ENCODE peak calls at places on chromosomes 16 and 17, in ten cellular contexts. J is A549, H is sigmoid colon, U is ovary, A is stomach, R is transverse colon, P is HepG2, L is tibial nerve, I is suprapubic skin, V is K562. Z is an unnamed sample.

GRCh38 chr16:27450836-27451341 is 48.9 kb downstream of the IL21R start:
- DNase-seq in J (no peak), H (no peak), U (no peak), A (no peak), R (peak), P (no peak), L (no peak), I (no peak), V (no peak), Z (no peak)

GRCh38 chr17:54063639-54064038 is 240.9 kb downstream of the KIF2B start:
- DNase-seq in J (no peak), H (no peak), U (no peak), A (no peak), R (no peak), P (no peak), L (no peak), I (no peak), V (no peak), Z (no peak)

GRCh38 chr16:31351246-31351936 is 3.6 kb upstream of the ITGAX start:
- DNase-seq in J (no peak), H (no peak), U (no peak), A (no peak), R (no peak), P (no peak), L (no peak), I (peak), V (no peak), Z (no peak)

GRCh38 chr16:48395375-48395774 is 10.2 kb upstream of the SIAH1 start:
- DNase-seq in J (no peak), H (no peak), U (no peak), A (no peak), R (no peak), P (no peak), L (no peak), I (no peak), V (no peak), Z (no peak)

GRCh38 chr16:15446901-15447300 is 12.5 kb downstream of the BMERB1 start:
- DNase-seq in J (no peak), H (no peak), U (no peak), A (no peak), R (no peak), P (no peak), L (no peak), I (no peak), V (no peak), Z (no peak)

GRCh38 chr17:74325743-74326379 is at the start of gene KIF19:
- DNase-seq in J (no peak), H (no peak), U (no peak), A (peak), R (peak), P (no peak), L (no peak), I (no peak), V (peak), Z (no peak)

GRCh38 chr17:16288860-16289571 is 64.3 kb downstream of the CENPV start:
- DNase-seq in J (peak), H (no peak), U (no peak), A (no peak), R (no peak), P (peak), L (no peak), I (no peak), V (no peak), Z (no peak)

GRCh38 chr17:5896215-5896614 is 174.0 kb upstream of the WSCD1 start:
- DNase-seq in J (no peak), H (no peak), U (no peak), A (no peak), R (no peak), P (no peak), L (no peak), I (peak), V (no peak), Z (no peak)

GRCh38 chr16:30033270-30033669 is 2.2 kb upstream of the TLCD3B start:
- DNase-seq in J (no peak), H (no peak), U (no peak), A (no peak), R (no peak), P (no peak), L (no peak), I (no peak), V (peak), Z (no peak)

GRCh38 chr17:60526726-60527125 is 684 bp upstream of the APPBP2 start:
- DNase-seq in J (no peak), H (no peak), U (no peak), A (no peak), R (no peak), P (no peak), L (no peak), I (no peak), V (no peak), Z (peak)

GRCh38 chr17:19448341-19449268 is 37.6 kb downstream of the RNF112 start:
- DNase-seq in J (peak), H (peak), U (no peak), A (no peak), R (no peak), P (peak), L (peak), I (no peak), V (no peak), Z (no peak)

GRCh38 chr17:33328129-33328528 is 35.0 kb upstream of the ASIC2 start:
- DNase-seq in J (no peak), H (no peak), U (no peak), A (no peak), R (no peak), P (no peak), L (no peak), I (no peak), V (peak), Z (no peak)

GRCh38 chr16:84842516-84843148 is 22.8 kb downstream of the CRISPLD2 start:
- DNase-seq in J (no peak), H (no peak), U (no peak), A (no peak), R (no peak), P (no peak), L (no peak), I (no peak), V (no peak), Z (no peak)

GRCh38 chr16:85975421-85976100 is 76.6 kb downstream of the IRF8 start:
- DNase-seq in J (peak), H (no peak), U (no peak), A (peak), R (peak), P (peak), L (no peak), I (no peak), V (no peak), Z (no peak)

GRCh38 chr17:79797492-79798295 is 817 bp upstream of the CBX8 start:
- DNase-seq in J (peak), H (no peak), U (peak), A (no peak), R (no peak), P (no peak), L (no peak), I (no peak), V (peak), Z (no peak)

GRCh38 chr17:64991726-64992125 is 64.8 kb downstream of the GNA13 start:
- DNase-seq in J (no peak), H (no peak), U (no peak), A (no peak), R (no peak), P (no peak), L (no peak), I (no peak), V (no peak), Z (no peak)

GRCh38 chr17:67696347-67696746 is 21.4 kb upstream of the NOL11 start:
- DNase-seq in J (no peak), H (no peak), U (no peak), A (no peak), R (no peak), P (no peak), L (no peak), I (no peak), V (no peak), Z (no peak)

GRCh38 chr16:83145297-83145696 is 518.5 kb downstream of the CDH13 start:
- DNase-seq in J (no peak), H (no peak), U (no peak), A (no peak), R (no peak), P (no peak), L (no peak), I (no peak), V (no peak), Z (no peak)

GRCh38 chr16:54143934-54144333 is 142.7 kb downstream of the IRX3 start:
- DNase-seq in J (no peak), H (no peak), U (no peak), A (no peak), R (no peak), P (no peak), L (no peak), I (no peak), V (no peak), Z (no peak)

GRCh38 chr16:27628216-27628945 is 78.4 kb downstream of the KATNIP start:
- DNase-seq in J (no peak), H (no peak), U (peak), A (no peak), R (peak), P (no peak), L (no peak), I (no peak), V (no peak), Z (no peak)

GRCh38 chr17:17667231-17667630 is 14.0 kb upstream of the RAI1 start:
- DNase-seq in J (no peak), H (no peak), U (no peak), A (no peak), R (no peak), P (no peak), L (no peak), I (no peak), V (no peak), Z (no peak)

GRCh38 chr16:72657791-72658190 is 390.1 kb downstream of the ZFHX3 start:
- DNase-seq in J (no peak), H (no peak), U (no peak), A (no peak), R (no peak), P (no peak), L (no peak), I (no peak), V (no peak), Z (no peak)

GRCh38 chr16:8727084-8727590 is 52.7 kb downstream of the ABAT start:
- DNase-seq in J (no peak), H (peak), U (no peak), A (no peak), R (no peak), P (no peak), L (no peak), I (no peak), V (no peak), Z (no peak)

GRCh38 chr16:68920349-68920748 is 77.0 kb downstream of the TANGO6 start:
- DNase-seq in J (no peak), H (no peak), U (no peak), A (no peak), R (no peak), P (no peak), L (no peak), I (no peak), V (no peak), Z (no peak)

GRCh38 chr16:9602201-9602600 is 510.8 kb downstream of the HAPSTR1 start:
- DNase-seq in J (no peak), H (no peak), U (no peak), A (no peak), R (no peak), P (no peak), L (no peak), I (no peak), V (no peak), Z (no peak)

GRCh38 chr16:26316683-26317464 is 625.1 kb downstream of the HS3ST4 start:
- DNase-seq in J (no peak), H (no peak), U (no peak), A (no peak), R (no peak), P (no peak), L (no peak), I (no peak), V (no peak), Z (no peak)

GRCh38 chr17:8606415-8606814 is 24.1 kb downstream of the MYH10 start:
- DNase-seq in J (no peak), H (no peak), U (no peak), A (no peak), R (no peak), P (no peak), L (no peak), I (no peak), V (no peak), Z (no peak)

GRCh38 chr16:27405546-27406451 is 3.8 kb downstream of the IL21R start:
- DNase-seq in J (no peak), H (no peak), U (no peak), A (no peak), R (no peak), P (no peak), L (no peak), I (no peak), V (no peak), Z (peak)

GRCh38 chr16:12208341-12209035 is 232.0 kb downstream of the SNX29 start:
- DNase-seq in J (no peak), H (no peak), U (no peak), A (no peak), R (no peak), P (no peak), L (no peak), I (no peak), V (no peak), Z (no peak)
- TF ChIP-seq POLR2A in J (no peak), H (no peak), U (no peak), A (no peak), R (no peak), P (no peak), L (no peak), I (no peak), V (no peak), Z (no peak)

DNA sequence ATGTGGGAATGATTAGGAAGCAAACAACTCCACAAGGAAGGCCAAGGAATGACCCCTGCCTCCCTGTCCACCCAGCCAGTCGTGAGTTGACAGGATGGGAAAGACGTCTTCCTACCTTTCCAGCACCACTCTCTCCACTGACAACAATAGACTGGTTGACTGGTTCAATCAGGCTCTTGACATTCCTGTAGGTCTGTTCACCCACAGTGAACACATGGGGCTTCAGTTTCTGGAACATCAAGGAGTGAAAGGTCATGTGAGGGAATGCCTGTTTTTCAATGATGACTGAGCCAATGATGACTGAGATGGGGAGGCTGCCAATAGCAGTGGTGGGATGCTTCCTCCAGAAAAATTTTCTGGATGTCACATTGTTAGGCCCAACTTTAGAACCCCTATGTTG is 9.6 kb downstream of the MYO19 start:
- DNase-seq in J (no peak), H (no peak), U (no peak), A (no peak), R (no peak), P (no peak), L (no peak), I (no peak), V (no peak), Z (no peak)
- TF ChIP-seq EP300 in J (no peak), H (no peak), U (no peak), A (no peak), R (no peak), P (no peak), L (no peak), I (no peak), V (no peak), Z (no peak)

DNA sequence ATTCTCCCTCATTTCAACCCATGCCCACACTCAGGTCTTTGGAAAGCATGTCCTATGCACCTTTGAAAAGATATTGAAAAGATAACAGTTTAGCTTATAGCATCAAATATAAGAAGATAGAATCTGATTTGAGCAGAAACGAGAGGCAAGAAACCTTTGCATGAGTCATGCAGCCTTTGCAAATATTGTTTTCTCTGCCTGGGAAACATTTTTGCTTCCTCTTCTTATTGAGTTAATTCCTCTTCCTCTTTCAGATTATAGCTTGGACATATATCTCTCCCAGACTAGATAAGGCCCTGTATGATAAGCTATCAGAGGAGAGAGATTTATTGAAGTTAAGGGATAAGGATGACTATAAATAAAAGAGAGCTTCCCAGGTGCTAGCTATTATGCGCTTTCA is 46.1 kb upstream of the KCNJ2 start:
- DNase-seq in J (no peak), H (no peak), U (no peak), A (no peak), R (no peak), P (no peak), L (no peak), I (no peak), V (no peak), Z (no peak)
- TF ChIP-seq POLR2A in J (no peak), H (no peak), U (no peak), A (no peak), R (no peak), P (no peak), L (no peak), I (no peak), V (no peak), Z (no peak)

GRCh38 chr16:57017251-57017650 is 27.9 kb downstream of the NLRC5 start:
- DNase-seq in J (peak), H (peak), U (no peak), A (no peak), R (no peak), P (no peak), L (no peak), I (no peak), V (no peak), Z (no peak)
- TF ChIP-seq EP300 in J (no peak), H (no peak), U (no peak), A (no peak), R (no peak), P (no peak), L (no peak), I (no peak), V (no peak), Z (no peak)

GRCh38 chr16:4454618-4455017 is 19.8 kb downstream of the NMRAL1 start:
- DNase-seq in J (no peak), H (no peak), U (no peak), A (no peak), R (no peak), P (no peak), L (no peak), I (no peak), V (no peak), Z (no peak)

GRCh38 chr16:4450921-4451619 is 23.4 kb downstream of the NMRAL1 start:
- DNase-seq in J (no peak), H (no peak), U (no peak), A (no peak), R (no peak), P (no peak), L (no peak), I (no peak), V (no peak), Z (no peak)

GRCh38 chr16:4452674-4453073 is 21.8 kb downstream of the NMRAL1 start:
- DNase-seq in J (no peak), H (no peak), U (no peak), A (no peak), R (no peak), P (no peak), L (no peak), I (no peak), V (no peak), Z (no peak)

GRCh38 chr16:4455081-4455480 is 19.3 kb downstream of the NMRAL1 start:
- DNase-seq in J (no peak), H (no peak), U (no peak), A (no peak), R (no peak), P (no peak), L (no peak), I (no peak), V (no peak), Z (no peak)

DNA sequence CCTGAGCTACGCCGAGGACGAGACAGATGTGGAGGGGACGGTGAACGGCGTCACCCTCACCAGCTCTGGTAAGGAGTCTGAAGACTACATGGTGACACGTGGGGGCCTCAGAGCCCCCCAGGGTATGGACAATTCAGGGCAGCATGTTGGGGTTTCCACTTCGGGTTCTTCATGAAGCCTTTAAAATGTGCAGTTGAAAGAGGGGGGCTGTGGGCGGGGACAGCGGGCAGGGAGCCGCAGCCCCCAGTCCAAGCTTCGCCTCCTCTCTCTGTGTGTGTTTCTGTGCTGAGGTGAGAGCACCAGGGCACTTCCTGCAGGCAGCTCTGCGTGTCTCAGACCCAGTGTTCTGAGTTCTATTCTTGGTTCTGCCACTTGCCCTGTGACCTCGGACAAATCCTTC is 24.0 kb downstream of the NMRAL1 start:
- DNase-seq in J (no peak), H (no peak), U (no peak), A (no peak), R (no peak), P (no peak), L (no peak), I (no peak), V (no peak), Z (no peak)
- TF ChIP-seq POLR2A in J (no peak), H (no peak), U (no peak), A (no peak), R (no peak), P (no peak), L (no peak), I (no peak), V (no peak), Z (no peak)

Z was measured in esophagus muscularis mucosa.